ENCODE peak calls at places on chromosomes 1 and 21, in four cellular contexts. D is right atrium auricular region, W is PC-9, G is prostate gland. Z is an unnamed sample. For H3K36me3, the result is how much of the 10 kb centered on the place peaks cover.

GRCh38 chr1:151989131-151989868 is 4.4 kb downstream of the S100A10 start:
- DNase-seq in D (peak), W (peak), G (peak), Z (peak)

GRCh38 chr1:240486596-240486995 is 125.4 kb downstream of the GREM2 start:
- DNase-seq in D (no peak), W (no peak), G (no peak), Z (no peak)

GRCh38 chr1:56644064-56644940 is 812 bp upstream of the PRKAA2 start:
- DNase-seq in D (no peak), W (no peak), G (no peak), Z (peak)

GRCh38 chr1:63557365-63557987 is 34.2 kb downstream of the EFCAB7 start:
- DNase-seq in D (no peak), W (no peak), G (no peak), Z (peak)

GRCh38 chr1:46530791-46531409 is 20.5 kb downstream of the KNCN start:
- DNase-seq in D (no peak), W (peak), G (no peak), Z (peak)

GRCh38 chr1:221840511-221841243 is 98.8 kb upstream of the DUSP10 start:
- DNase-seq in D (peak), W (no peak), G (no peak), Z (no peak)

GRCh38 chr1:21293537-21294265 is 3.4 kb upstream of the ECE1 start:
- DNase-seq in D (no peak), W (no peak), G (no peak), Z (no peak)

GRCh38 chr1:38962113-38962512 is 20.5 kb upstream of the RHBDL2 start:
- DNase-seq in D (no peak), W (peak), G (no peak), Z (peak)

GRCh38 chr1:22712502-22713271 is 2.0 kb downstream of the EPHB2 start:
- DNase-seq in D (no peak), W (no peak), G (no peak), Z (peak)

GRCh38 chr1:243268751-243269460 is 13.1 kb downstream of the SDCCAG8 start:
- DNase-seq in D (no peak), W (no peak), G (no peak), Z (no peak)

GRCh38 chr1:214178102-214178501 is 102.9 kb upstream of the SMYD2 start:
- DNase-seq in D (no peak), W (no peak), G (no peak), Z (no peak)

GRCh38 chr1:231162970-231163830 is 1.3 kb downstream of the TRIM67 start:
- DNase-seq in D (no peak), W (no peak), G (no peak), Z (no peak)

GRCh38 chr1:238558156-238558555 is 667.4 kb upstream of the ZP4 start:
- DNase-seq in D (no peak), W (no peak), G (no peak), Z (peak)

GRCh38 chr1:145877923-145878486 is 7.7 kb downstream of the ANKRD35 start:
- DNase-seq in D (no peak), W (peak), G (no peak), Z (peak)

GRCh38 chr21:32975811-32976507 is 49.8 kb upstream of the OLIG2 start:
- DNase-seq in D (no peak), W (no peak), G (no peak), Z (no peak)

GRCh38 chr1:96763514-96763913 is 41.9 kb downstream of the PTBP2 start:
- DNase-seq in D (no peak), W (no peak), G (no peak), Z (no peak)
- H3K36me3 ChIP-seq in D (under half), W (under half), G (under half), Z (under half)

GRCh38 chr1:233025566-233025965 is 75.2 kb downstream of the NTPCR start:
- DNase-seq in D (no peak), W (peak), G (peak), Z (peak)
- TF ChIP-seq CTCF in D (peak), W (no peak), G (peak), Z (no peak)

GRCh38 chr21:39348040-39348354 is 891 bp downstream of the HMGN1 start:
- DNase-seq in D (no peak), W (no peak), G (no peak), Z (no peak)
- H3K36me3 ChIP-seq in D (under half), W (under half), G (under half), Z (under half)

GRCh38 chr1:236302941-236303340 is 21.2 kb upstream of the ERO1B start:
- DNase-seq in D (no peak), W (no peak), G (no peak), Z (peak)

GRCh38 chr1:236304682-236305081 is 22.9 kb upstream of the ERO1B start:
- DNase-seq in D (no peak), W (no peak), G (no peak), Z (no peak)

GRCh38 chr1:236301958-236302335 is 20.2 kb upstream of the ERO1B start:
- DNase-seq in D (no peak), W (no peak), G (no peak), Z (no peak)

GRCh38 chr1:236303675-236304074 is 21.9 kb upstream of the ERO1B start:
- DNase-seq in D (no peak), W (no peak), G (no peak), Z (peak)

DNA sequence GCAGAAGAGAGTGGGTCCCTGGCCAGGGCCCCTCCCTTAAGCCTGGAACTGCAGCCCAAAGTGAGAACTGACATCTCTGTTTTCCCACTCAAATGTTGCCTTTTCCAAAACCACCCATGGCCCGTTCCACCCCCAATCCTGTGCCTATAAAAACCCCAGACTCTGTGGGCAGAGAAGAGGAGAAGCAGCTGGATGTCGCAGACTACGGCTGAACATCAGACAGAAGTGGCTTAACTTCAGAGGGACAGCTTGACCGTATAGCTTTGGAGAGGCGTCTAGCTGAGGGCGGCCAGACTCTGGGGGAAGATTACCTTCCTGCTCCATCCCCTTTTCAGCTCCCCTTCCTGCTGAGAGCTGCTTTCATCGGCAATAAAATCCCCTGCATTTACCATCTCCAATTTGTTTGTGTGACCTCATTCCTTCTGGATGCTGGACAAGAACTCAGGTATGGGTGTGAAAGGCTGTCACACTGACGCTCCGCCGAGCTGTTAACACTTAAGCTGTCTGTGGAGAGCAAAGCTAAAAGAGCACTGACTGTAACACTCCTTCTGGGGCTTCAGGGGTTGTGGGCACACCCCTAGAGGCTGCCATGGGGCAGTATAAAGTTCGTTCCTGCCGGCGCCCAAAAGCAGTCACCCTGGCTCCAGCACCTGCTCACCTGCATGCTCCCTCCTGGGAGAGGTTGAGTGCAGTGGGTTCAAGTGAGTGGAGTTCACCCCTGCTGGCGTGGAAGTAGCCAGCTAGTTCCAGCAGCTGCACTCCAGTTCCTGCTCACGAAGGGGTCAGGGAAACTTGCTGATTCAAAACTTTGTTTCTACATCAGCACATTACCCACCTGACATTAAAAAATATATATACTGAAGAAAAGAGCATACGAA is 19.6 kb upstream of the ERO1B start:
- DNase-seq in D (no peak), W (no peak), G (no peak), Z (no peak)
- TF ChIP-seq CTCF in D (no peak), W (no peak), G (no peak), Z (no peak)

GRCh38 chr1:65346190-65346589 is 36.8 kb downstream of the DNAJC6 start:
- DNase-seq in D (no peak), W (no peak), G (no peak), Z (no peak)
- H3K36me3 ChIP-seq in D (under half), W (under half), G (under half), Z (under half)

DNA sequence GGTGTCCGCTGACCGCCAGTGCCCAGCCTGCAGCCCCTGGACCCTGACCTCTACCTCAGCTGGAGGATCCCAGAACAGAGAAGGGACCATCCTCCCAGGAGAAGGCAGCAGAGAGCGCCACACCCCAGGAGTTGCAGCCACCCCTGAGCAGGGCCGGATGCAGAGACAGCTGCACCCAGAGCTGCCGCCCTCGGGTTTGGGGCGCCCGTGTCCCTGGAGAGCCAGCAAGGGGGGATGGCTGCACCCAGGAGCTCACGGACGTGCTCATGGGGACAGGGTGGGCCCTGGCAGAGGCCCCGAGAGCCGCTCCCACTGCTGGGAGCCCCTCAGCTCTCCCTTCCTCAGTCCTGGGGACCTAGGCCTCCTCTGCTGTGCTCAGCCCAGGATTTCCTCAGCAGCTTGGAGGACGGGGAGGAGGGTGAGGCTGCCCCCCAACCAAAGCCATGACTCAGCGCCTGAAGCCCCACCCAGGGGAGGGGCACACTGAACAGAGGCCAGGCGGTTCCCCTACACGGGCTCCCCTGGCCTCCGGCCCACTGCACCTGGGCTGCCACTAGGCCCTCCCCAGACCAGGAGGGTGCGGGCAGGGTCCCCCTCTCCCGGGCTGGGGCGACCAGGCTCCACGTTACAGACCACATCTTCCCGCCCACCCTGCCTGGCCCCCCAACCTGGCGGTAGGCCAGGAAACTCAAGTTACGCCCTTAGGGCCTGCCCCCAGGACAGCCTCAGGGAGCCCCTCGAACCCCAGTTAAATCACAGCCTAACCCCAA is 2.2 kb downstream of the ACAP3 start:
- DNase-seq in D (peak), W (peak), G (peak), Z (peak)
- TF ChIP-seq CTCF in D (no peak), W (peak), G (peak), Z (peak)